ENCODE peak calls at places on chromosomes 6 and 20, in six cellular contexts. Q is COR-L47, T is GDM1, O is RPMI8226, H is HTR-8/SVneo, K is breast epithelium. U is an unnamed sample.

GRCh38 chr6:122903266-122903915 is 92.6 kb upstream of the CLVS2 start:
- DNase-seq in T (no peak), K (no peak), Q (no peak), H (no peak), O (no peak), U (no peak)

GRCh38 chr20:47576516-47577033 is 74.9 kb downstream of the NCOA3 start:
- DNase-seq in O (peak; percentile 75), H (peak; percentile 98), K (no peak), T (peak; percentile 22), Q (peak; percentile 78), U (peak; percentile 25)

GRCh38 chr6:168147205-168147738 is 68.3 kb upstream of the FRMD1 start:
- DNase-seq in O (no peak), K (no peak), Q (no peak), H (no peak), T (no peak), U (no peak)

GRCh38 chr6:53437557-53438202 is 88.9 kb upstream of the ELOVL5 start:
- DNase-seq in K (no peak), H (peak; percentile 78), Q (peak; percentile 66), O (peak; percentile 52), T (peak; percentile 4), U (peak; percentile 84)

GRCh38 chr20:63473555-63474449 is 1.3 kb upstream of the KCNQ2 start:
- DNase-seq in T (no peak), H (no peak), Q (no peak), K (no peak), O (no peak), U (no peak)

GRCh38 chr6:147000545-147001488 is 203.4 kb upstream of the STXBP5 start:
- DNase-seq in O (no peak), K (no peak), T (no peak), Q (no peak), H (no peak), U (no peak)

GRCh38 chr6:5569491-5569890 is 308.2 kb downstream of the FARS2 start:
- DNase-seq in O (no peak), K (no peak), Q (no peak), T (no peak), H (no peak), U (no peak)

GRCh38 chr6:121382467-121383121 is 48.3 kb upstream of the TBC1D32 start:
- DNase-seq in H (no peak), T (no peak), K (no peak), O (no peak), Q (no peak), U (no peak)

GRCh38 chr20:40562031-40562430 is 127.0 kb downstream of the MAFB start:
- DNase-seq in O (no peak), T (no peak), Q (no peak), H (no peak), K (no peak), U (no peak)